ENCODE peak calls at places on chromosome 11, in seven cellular contexts. One of them, this sample, is unnamed.
A peak's percentile ranks its signal among the peaks of the same experiment; 100 is the strongest.

GRCh38 chr11:61586792-61587430 is 6.0 kb upstream of the SYT7 start:
- DNase-seq in PC-9: peak; percentile 48
- DNase-seq in aorta: no peak
- DNase-seq in fibroblast of lung: no peak
- DNase-seq in CD8-positive, alpha-beta memory T cell: no peak
- DNase-seq in adrenal gland: no peak
- DNase-seq in DND-41: no peak
- DNase-seq in this sample: no peak

GRCh38 chr11:127451852-127452251 is 451.3 kb upstream of the KIRREL3 start:
- DNase-seq in PC-9: no peak
- DNase-seq in aorta: no peak
- DNase-seq in fibroblast of lung: no peak
- DNase-seq in CD8-positive, alpha-beta memory T cell: no peak
- DNase-seq in adrenal gland: no peak
- DNase-seq in DND-41: no peak
- DNase-seq in this sample: no peak

GRCh38 chr11:73980001-73980960 is 2.4 kb downstream of the UCP2 start:
- DNase-seq in PC-9: peak; percentile 48
- DNase-seq in aorta: peak; percentile 73
- DNase-seq in fibroblast of lung: peak; percentile 17
- DNase-seq in CD8-positive, alpha-beta memory T cell: peak; percentile 91
- DNase-seq in adrenal gland: no peak
- DNase-seq in DND-41: peak; percentile 80
- DNase-seq in this sample: peak; percentile 71

GRCh38 chr11:84526250-84526649 is 1100.9 kb downstream of the DLG2 start:
- DNase-seq in PC-9: no peak
- DNase-seq in aorta: no peak
- DNase-seq in fibroblast of lung: no peak
- DNase-seq in CD8-positive, alpha-beta memory T cell: no peak
- DNase-seq in adrenal gland: no peak
- DNase-seq in DND-41: no peak
- DNase-seq in this sample: no peak

GRCh38 chr11:65260756-65261590 is 789 bp upstream of the POLA2 start:
- DNase-seq in PC-9: no peak
- DNase-seq in aorta: no peak
- DNase-seq in fibroblast of lung: no peak
- DNase-seq in CD8-positive, alpha-beta memory T cell: no peak
- DNase-seq in adrenal gland: no peak
- DNase-seq in DND-41: no peak
- DNase-seq in this sample: no peak

GRCh38 chr11:18394928-18395734 is 768 bp downstream of the LDHA start:
- DNase-seq in PC-9: no peak
- DNase-seq in aorta: no peak
- DNase-seq in fibroblast of lung: peak; percentile 12
- DNase-seq in CD8-positive, alpha-beta memory T cell: peak; percentile 51
- DNase-seq in adrenal gland: no peak
- DNase-seq in DND-41: peak; percentile 43
- DNase-seq in this sample: peak; percentile 36

GRCh38 chr11:73521621-73522020 is 76.3 kb downstream of the FAM168A start:
- DNase-seq in PC-9: no peak
- DNase-seq in aorta: no peak
- DNase-seq in fibroblast of lung: no peak
- DNase-seq in CD8-positive, alpha-beta memory T cell: no peak
- DNase-seq in adrenal gland: no peak
- DNase-seq in DND-41: peak; percentile 23
- DNase-seq in this sample: no peak

GRCh38 chr11:93945596-93945995 is 75.6 kb upstream of the HEPHL1 start:
- DNase-seq in PC-9: no peak
- DNase-seq in aorta: no peak
- DNase-seq in fibroblast of lung: no peak
- DNase-seq in CD8-positive, alpha-beta memory T cell: no peak
- DNase-seq in adrenal gland: no peak
- DNase-seq in DND-41: no peak
- DNase-seq in this sample: no peak

GRCh38 chr11:77340501-77340900 is 39.0 kb upstream of the GDPD4 start:
- DNase-seq in PC-9: no peak
- DNase-seq in aorta: no peak
- DNase-seq in fibroblast of lung: no peak
- DNase-seq in CD8-positive, alpha-beta memory T cell: no peak
- DNase-seq in adrenal gland: no peak
- DNase-seq in DND-41: no peak
- DNase-seq in this sample: no peak

GRCh38 chr11:67260406-67260805 is 5.9 kb upstream of the GRK2 start:
- DNase-seq in PC-9: no peak
- DNase-seq in aorta: no peak
- DNase-seq in fibroblast of lung: no peak
- DNase-seq in CD8-positive, alpha-beta memory T cell: no peak
- DNase-seq in adrenal gland: no peak
- DNase-seq in DND-41: no peak
- DNase-seq in this sample: no peak

GRCh38 chr11:46391186-46391577 is 394 bp downstream of the CHRM4 start:
- DNase-seq in PC-9: no peak
- DNase-seq in aorta: no peak
- DNase-seq in fibroblast of lung: no peak
- DNase-seq in CD8-positive, alpha-beta memory T cell: no peak
- DNase-seq in adrenal gland: no peak
- DNase-seq in DND-41: no peak
- DNase-seq in this sample: peak; percentile 76
- H3K4me3 ChIP-seq in PC-9: no peak overlapping the region
- H3K4me3 ChIP-seq in aorta: no peak overlapping the region
- H3K4me3 ChIP-seq in fibroblast of lung: no peak overlapping the region
- H3K4me3 ChIP-seq in CD8-positive, alpha-beta memory T cell: no peak overlapping the region
- H3K4me3 ChIP-seq in adrenal gland: no peak overlapping the region
- H3K4me3 ChIP-seq in DND-41: no peak overlapping the region
- H3K4me3 ChIP-seq in this sample: no peak overlapping the region

DNA sequence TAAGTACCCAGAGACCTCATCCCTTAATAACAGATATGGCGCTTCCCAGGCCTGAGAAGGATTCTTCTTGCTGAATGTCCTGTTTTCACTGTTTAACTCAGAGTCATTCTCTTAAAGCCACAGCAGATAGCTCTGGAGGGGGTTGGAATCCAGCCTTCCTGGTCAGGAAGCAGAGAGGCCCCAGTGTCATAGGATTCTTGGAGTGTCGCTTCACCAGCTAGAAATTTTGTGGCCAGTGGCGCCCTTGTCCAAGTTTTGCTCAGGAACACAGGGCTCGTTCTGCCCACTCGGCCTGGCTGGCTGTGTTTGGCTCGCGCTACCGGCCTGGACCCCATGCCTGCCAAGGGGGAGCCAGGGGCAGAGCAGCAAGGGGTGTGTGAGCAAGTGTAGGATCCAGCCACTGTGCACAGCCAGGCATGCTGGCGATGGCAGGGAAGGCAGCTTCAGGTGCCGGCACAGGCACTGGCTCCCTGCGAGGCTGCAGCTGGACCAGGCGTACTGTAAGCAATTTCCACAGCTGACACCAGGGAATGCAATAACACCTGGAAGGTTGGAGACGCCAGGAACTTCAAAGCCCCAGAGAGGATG is 214.8 kb upstream of the SESN3 start:
- DNase-seq in PC-9: no peak
- DNase-seq in aorta: no peak
- DNase-seq in fibroblast of lung: no peak
- DNase-seq in CD8-positive, alpha-beta memory T cell: no peak
- DNase-seq in adrenal gland: no peak
- DNase-seq in DND-41: no peak
- DNase-seq in this sample: no peak
- H3K4me1 ChIP-seq in PC-9: no peaks in the 10 kb centered on the region
- H3K4me1 ChIP-seq in aorta: no peaks in the 10 kb centered on the region
- H3K4me1 ChIP-seq in fibroblast of lung: no peaks in the 10 kb centered on the region
- H3K4me1 ChIP-seq in CD8-positive, alpha-beta memory T cell: peaks cover 9% of the 10 kb centered on the region
- H3K4me1 ChIP-seq in adrenal gland: no peaks in the 10 kb centered on the region
- H3K4me1 ChIP-seq in DND-41: no peaks in the 10 kb centered on the region
- H3K4me1 ChIP-seq in this sample: no peaks in the 10 kb centered on the region

GRCh38 chr11:2699531-2700414 is at the start of gene KCNQ1OT1:
- DNase-seq in PC-9: peak; percentile 87
- DNase-seq in aorta: peak; percentile 94
- DNase-seq in fibroblast of lung: peak; percentile 93
- DNase-seq in CD8-positive, alpha-beta memory T cell: peak; percentile 92
- DNase-seq in adrenal gland: peak; percentile 92
- DNase-seq in DND-41: peak; percentile 92
- DNase-seq in this sample: peak; percentile 91
- H3K27ac ChIP-seq in PC-9: peak within 1 kb of the TSS; percentile 79
- H3K27ac ChIP-seq in aorta: peak within 1 kb of the TSS; percentile 38
- H3K27ac ChIP-seq in fibroblast of lung: peak within 1 kb of the TSS; percentile 72
- H3K27ac ChIP-seq in CD8-positive, alpha-beta memory T cell: peak within 1 kb of the TSS; percentile 65
- H3K27ac ChIP-seq in adrenal gland: peak within 1 kb of the TSS; percentile 73
- H3K27ac ChIP-seq in DND-41: peak within 1 kb of the TSS; percentile 85
- H3K27ac ChIP-seq in this sample: peak within 1 kb of the TSS; percentile 87

GRCh38 chr11:35082322-35083180 is 56.4 kb upstream of the CD44 start:
- DNase-seq in PC-9: peak; percentile 95
- DNase-seq in aorta: peak; percentile 87
- DNase-seq in fibroblast of lung: peak; percentile 60
- DNase-seq in CD8-positive, alpha-beta memory T cell: peak; percentile 94
- DNase-seq in adrenal gland: peak; percentile 37
- DNase-seq in DND-41: peak; percentile 87
- DNase-seq in this sample: peak; percentile 87
- H3K4me3 ChIP-seq in PC-9: peak overlapping the region; percentile 39
- H3K4me3 ChIP-seq in aorta: no peak overlapping the region
- H3K4me3 ChIP-seq in fibroblast of lung: no peak overlapping the region
- H3K4me3 ChIP-seq in CD8-positive, alpha-beta memory T cell: peak overlapping the region; percentile 49
- H3K4me3 ChIP-seq in adrenal gland: no peak overlapping the region
- H3K4me3 ChIP-seq in DND-41: no peak overlapping the region
- H3K4me3 ChIP-seq in this sample: no peak overlapping the region

DNA sequence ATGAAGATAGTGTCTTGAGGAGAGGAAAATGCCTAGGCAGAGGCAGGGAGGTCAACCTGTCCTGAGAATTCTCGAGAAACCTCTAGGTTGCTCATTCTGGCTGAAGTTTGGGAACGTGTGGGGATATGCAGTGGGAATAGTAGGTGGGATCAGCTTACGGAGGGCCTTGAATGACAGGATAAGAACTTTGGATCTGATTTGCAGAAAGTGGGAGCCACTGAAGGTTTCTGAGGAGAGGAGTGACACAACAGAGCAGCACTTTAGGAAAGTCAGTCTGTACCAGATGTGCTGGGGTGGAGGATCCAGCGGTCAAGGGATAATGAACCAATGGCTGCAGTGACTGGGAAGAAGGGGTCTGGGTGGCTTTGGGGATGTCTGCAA is 2.4 kb downstream of the CD82 start:
- DNase-seq in PC-9: no peak
- DNase-seq in aorta: no peak
- DNase-seq in fibroblast of lung: no peak
- DNase-seq in CD8-positive, alpha-beta memory T cell: no peak
- DNase-seq in adrenal gland: no peak
- DNase-seq in DND-41: no peak
- DNase-seq in this sample: no peak
- H3K4me1 ChIP-seq in PC-9: peaks cover 14% of the 10 kb centered on the region
- H3K4me1 ChIP-seq in aorta: no peaks in the 10 kb centered on the region
- H3K4me1 ChIP-seq in fibroblast of lung: peaks cover 35% of the 10 kb centered on the region
- H3K4me1 ChIP-seq in CD8-positive, alpha-beta memory T cell: peaks cover 74% of the 10 kb centered on the region
- H3K4me1 ChIP-seq in adrenal gland: peaks cover 26% of the 10 kb centered on the region
- H3K4me1 ChIP-seq in DND-41: peaks cover 83% of the 10 kb centered on the region
- H3K4me1 ChIP-seq in this sample: peaks cover 87% of the 10 kb centered on the region

DNA sequence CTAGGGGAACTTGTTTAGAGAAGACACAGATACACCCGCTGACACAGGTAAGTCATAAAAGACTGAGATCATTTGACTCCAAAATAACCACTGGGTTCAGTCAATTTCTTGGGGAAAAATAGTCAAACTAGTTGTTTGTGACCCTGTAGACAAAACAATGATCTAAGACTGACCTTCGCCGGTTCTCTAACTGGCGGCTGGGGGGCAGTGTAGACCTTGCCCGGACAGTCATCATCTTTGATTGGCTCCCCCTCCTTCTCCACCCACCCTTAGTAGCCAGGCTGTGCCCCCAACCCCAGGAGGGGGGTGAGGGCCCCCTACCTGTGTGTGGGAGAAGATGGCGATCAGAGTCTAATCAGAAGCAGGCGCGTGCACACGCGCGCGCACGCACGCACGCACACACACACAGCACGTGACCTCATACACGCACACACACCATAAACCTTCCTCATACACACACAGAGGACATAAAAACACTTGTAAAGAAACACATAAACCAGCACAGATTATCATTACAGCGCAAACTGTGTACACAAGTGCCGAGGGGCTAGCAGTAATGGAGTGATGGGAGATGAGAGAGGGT is 12.4 kb downstream of the NECTIN1 start:
- DNase-seq in PC-9: no peak
- DNase-seq in aorta: no peak
- DNase-seq in fibroblast of lung: peak; percentile 44
- DNase-seq in CD8-positive, alpha-beta memory T cell: no peak
- DNase-seq in adrenal gland: no peak
- DNase-seq in DND-41: no peak
- DNase-seq in this sample: no peak
- H3K27ac ChIP-seq in PC-9: no peak overlapping the region
- H3K27ac ChIP-seq in aorta: no peak overlapping the region
- H3K27ac ChIP-seq in fibroblast of lung: no peak overlapping the region
- H3K27ac ChIP-seq in CD8-positive, alpha-beta memory T cell: no peak overlapping the region
- H3K27ac ChIP-seq in adrenal gland: no peak overlapping the region
- H3K27ac ChIP-seq in DND-41: no peak overlapping the region
- H3K27ac ChIP-seq in this sample: no peak overlapping the region